ENCODE peak calls at places on chromosomes 1 and 21, in five cellular contexts. A is AG04450, O is pancreas, G is transverse colon, U is SJSA1. D is an unnamed sample. For H3K9me3, the result is how much of the 10 kb centered on the place peaks cover.

GRCh38 chr1:232950919-232951579 is 638 bp downstream of the NTPCR start:
- DNase-seq in A (no peak), O (peak), G (peak), U (no peak), D (peak)

GRCh38 chr21:44793269-44794030 is 8.2 kb downstream of the UBE2G2 start:
- DNase-seq in A (no peak), O (peak), G (peak), U (peak), D (peak)

GRCh38 chr1:8222789-8223188 is 95.1 kb upstream of the SLC45A1 start:
- DNase-seq in A (no peak), O (no peak), G (no peak), U (no peak), D (no peak)

GRCh38 chr1:47584249-47584648 is 146.4 kb downstream of the FOXD2 start:
- DNase-seq in A (no peak), O (no peak), G (no peak), U (no peak), D (no peak)

GRCh38 chr1:156468693-156469345 is 31.8 kb downstream of the MEF2D start:
- DNase-seq in A (no peak), O (no peak), G (no peak), U (no peak), D (no peak)

GRCh38 chr1:10341062-10341600 is 57.7 kb upstream of the PGD start:
- DNase-seq in A (no peak), O (no peak), G (peak), U (no peak), D (peak)

GRCh38 chr1:224541901-224542610 is 74.1 kb upstream of the CNIH3 start:
- DNase-seq in A (no peak), O (no peak), G (no peak), U (peak), D (no peak)

GRCh38 chr1:236016083-236016482 is 48.8 kb downstream of the NID1 start:
- DNase-seq in A (no peak), O (no peak), G (peak), U (no peak), D (peak)

GRCh38 chr1:248630551-248630950 is 4.3 kb downstream of the OR2T11 start:
- DNase-seq in A (no peak), O (no peak), G (no peak), U (no peak), D (no peak)

GRCh38 chr21:27057997-27058396 is 91.1 kb upstream of the ADAMTS5 start:
- DNase-seq in A (no peak), O (no peak), G (no peak), U (no peak), D (no peak)

GRCh38 chr21:27058673-27059365 is 91.9 kb upstream of the ADAMTS5 start:
- DNase-seq in A (no peak), O (no peak), G (no peak), U (no peak), D (no peak)

GRCh38 chr21:27061783-27062182 is 94.9 kb upstream of the ADAMTS5 start:
- DNase-seq in A (no peak), O (no peak), G (no peak), U (no peak), D (no peak)

GRCh38 chr21:27062441-27062840 is 95.6 kb upstream of the ADAMTS5 start:
- DNase-seq in A (no peak), O (no peak), G (no peak), U (no peak), D (no peak)

DNA sequence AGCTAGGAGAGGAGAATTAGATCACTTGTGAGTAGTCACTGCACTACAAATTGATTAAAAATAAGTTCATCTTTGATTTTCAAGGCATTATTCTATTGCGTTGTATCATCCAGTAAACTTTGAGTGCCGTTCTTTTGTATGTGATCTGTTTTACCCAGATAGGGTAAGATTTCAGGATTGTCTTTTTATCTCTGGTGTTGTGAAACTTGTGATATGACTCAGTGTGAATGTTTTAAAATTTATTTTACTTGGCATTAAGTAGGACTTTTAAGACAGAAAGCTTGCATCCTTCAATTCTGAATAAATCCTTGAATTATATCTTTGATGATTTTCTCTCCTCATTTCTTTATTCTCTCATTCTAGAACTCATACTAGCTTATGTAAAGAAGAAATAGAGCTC is 93.3 kb upstream of the ADAMTS5 start:
- DNase-seq in A (no peak), O (no peak), G (no peak), U (no peak), D (no peak)
- H3K9me3 ChIP-seq in A (under half), O (under half), G (under half), U (under half), D (under half)

GRCh38 chr1:151721788-151722510 is 627 bp downstream of the RIIAD1 start:
- DNase-seq in A (no peak), O (no peak), G (no peak), U (no peak), D (no peak)

GRCh38 chr1:151718011-151718431 is 1.4 kb upstream of the CELF3 start:
- DNase-seq in A (no peak), O (no peak), G (no peak), U (no peak), D (no peak)

GRCh38 chr1:151718666-151719065 is 2.1 kb upstream of the CELF3 start:
- DNase-seq in A (no peak), O (no peak), G (no peak), U (no peak), D (no peak)

GRCh38 chr1:151720974-151721787 is at the start of gene RIIAD1:
- DNase-seq in A (no peak), O (peak), G (no peak), U (no peak), D (no peak)

DNA sequence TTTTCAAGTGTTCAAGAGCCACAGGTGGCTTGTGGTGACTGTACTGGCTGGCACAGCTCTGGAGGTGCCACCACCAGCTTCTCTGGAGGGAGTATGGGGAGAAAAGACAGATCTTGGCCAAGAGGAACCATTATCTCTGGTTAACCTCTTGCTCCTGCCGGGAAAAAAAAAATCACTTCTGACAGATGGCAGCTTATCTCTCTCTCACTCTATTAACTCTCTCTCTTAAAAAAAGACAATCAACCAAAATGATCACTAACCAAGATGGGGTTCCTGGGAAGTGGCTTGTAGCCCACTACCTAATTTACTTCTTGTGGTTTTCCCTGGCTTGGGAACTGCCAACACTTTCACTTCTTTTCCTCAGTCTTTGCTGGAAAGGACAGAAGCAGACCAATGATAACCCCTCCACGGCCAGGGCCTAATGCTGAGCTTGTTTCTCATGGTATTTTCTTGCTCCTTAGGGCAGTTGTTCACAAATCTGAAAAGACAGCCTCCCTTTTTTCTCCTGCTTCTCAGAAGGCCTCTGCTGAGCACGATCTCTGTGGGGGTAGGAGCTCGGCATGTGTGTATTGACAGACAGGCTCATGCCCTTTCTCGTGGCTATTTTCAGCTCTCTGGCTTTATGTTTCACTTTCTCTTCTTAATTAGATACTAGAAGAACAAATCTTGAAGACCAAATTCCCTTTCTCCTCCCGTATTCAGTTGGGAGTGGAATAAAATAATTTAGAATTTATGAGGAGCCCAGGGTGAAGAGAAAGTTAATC is 950 bp upstream of the RIIAD1 start:
- DNase-seq in A (no peak), O (no peak), G (no peak), U (peak), D (no peak)
- H3K4me3 ChIP-seq in A (peak), O (no peak), G (peak), U (no peak), D (no peak)

GRCh38 chr1:168223261-168223660 is 2.5 kb upstream of the SFT2D2 start:
- DNase-seq in A (no peak), O (no peak), G (no peak), U (no peak), D (no peak)
- H3K9me3 ChIP-seq in A (under half), O (under half), G (under half), U (under half), D (under half)

DNA sequence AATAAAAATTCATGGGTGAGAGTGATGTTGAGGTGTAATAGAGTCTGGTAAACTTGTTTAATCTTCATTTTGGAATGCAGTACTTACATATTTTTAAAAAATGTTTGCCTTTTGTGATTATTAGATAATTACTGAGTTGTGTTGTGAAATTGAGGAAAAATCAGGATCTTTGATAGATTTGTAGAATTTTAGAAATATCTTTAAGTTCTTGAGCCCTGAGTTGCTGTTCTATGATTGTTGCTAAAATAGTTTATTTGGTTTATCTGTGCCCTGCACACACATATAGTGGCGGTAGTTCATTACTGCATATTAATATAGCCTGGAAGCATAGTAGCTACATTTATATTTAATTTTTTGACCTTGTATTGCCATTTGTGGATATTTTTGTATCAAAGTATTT is 1.6 kb downstream of the B3GALT2 start:
- DNase-seq in A (no peak), O (no peak), G (no peak), U (no peak), D (no peak)
- H3K4me3 ChIP-seq in A (peak), O (no peak), G (no peak), U (no peak), D (no peak)

GRCh38 chr1:2925923-2926322 is 95.3 kb upstream of the ACTRT2 start:
- DNase-seq in A (no peak), O (peak), G (no peak), U (no peak), D (no peak)
- H3K9me3 ChIP-seq in A (half or more), O (under half), G (under half), U (under half), D (under half)

DNA sequence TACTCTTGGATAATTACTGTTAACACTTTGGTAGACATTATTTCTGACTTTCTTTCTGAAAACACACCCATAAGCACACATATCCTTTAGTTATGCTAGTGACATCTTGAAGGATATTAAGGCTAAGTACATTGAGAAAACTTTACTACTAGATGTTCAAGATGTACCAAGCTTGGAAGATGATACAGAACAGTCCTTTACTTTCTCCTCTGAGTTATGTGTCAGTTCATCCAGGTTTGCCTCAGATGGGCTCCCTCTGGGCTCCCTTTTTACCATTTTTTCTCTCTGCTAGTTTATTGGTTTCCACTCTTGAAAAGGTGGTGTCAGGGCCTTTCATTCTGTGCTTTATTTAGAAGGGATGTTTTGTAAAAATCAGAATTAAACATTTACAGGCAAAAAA is 172.3 kb downstream of the S1PR1 start:
- DNase-seq in A (no peak), O (no peak), G (no peak), U (no peak), D (no peak)
- H3K4me3 ChIP-seq in A (no peak), O (no peak), G (no peak), U (no peak), D (no peak)

DNA sequence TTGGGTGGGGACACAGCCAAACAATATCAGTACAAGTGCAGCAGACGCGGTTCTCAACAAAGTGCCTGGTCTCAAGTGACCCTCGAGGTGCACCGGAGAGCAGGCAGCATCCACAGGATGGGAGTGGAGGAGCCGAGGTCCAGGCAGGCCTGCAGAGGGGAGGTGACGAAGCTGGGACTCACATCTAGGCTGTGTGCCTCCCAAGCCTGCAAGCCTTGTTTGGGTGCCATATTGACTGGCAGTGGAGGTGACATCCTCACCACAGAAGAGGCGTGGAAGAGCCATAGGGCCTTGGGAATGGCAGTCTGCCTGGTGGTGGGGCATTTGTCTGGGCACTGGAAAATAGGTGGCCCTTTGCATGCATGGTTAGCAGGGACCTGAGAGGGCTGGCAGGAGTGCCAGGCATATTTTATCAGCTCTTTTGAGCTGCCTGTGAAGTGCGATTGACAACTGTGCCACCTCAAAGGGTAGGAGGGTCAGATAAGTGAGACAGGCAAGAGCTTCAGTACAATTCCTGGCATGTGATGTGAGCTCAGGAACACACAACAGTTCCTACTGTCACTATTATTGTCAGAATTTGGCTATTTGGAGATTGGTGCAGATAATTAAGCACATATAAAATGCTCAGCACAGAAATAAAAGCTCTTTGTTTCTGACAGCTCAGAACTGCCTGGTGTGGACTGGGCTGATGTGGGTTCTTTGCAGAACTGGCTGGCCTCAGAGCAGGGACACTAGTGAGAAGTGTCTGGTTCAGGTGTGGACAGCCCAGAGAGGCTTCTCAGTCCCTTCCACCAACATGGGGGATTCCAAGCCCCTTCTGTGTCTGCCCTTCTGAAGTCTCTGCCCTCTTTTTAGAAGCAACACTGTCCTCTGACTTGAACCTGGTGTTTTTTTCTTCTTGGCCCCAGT is 347.6 kb upstream of the AJAP1 start:
- DNase-seq in A (no peak), O (no peak), G (no peak), U (no peak), D (no peak)
- H3K9me3 ChIP-seq in A (half or more), O (under half), G (under half), U (under half), D (under half)

DNA sequence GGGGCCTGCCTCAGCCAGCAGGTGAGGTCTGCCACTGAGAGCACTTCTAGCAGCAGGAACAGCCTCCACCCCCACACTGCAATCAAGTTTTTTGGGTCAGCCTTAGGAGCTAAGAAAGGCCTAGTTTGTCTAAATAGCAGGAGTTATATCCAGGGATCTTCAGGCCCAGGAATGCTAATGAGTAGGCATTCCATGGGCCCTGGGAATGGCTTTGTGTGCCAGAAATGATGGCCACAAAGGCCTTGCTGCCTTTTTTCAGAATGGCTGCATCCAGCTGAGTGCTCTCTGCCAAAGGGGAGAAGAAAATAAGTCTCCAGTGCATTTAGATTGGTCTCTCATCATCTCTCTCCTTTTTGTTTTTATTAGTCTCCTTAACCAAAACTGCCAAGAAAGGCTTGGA is 2.8 kb downstream of the MRTO4 start:
- DNase-seq in A (no peak), O (no peak), G (no peak), U (no peak), D (no peak)
- H3K4me3 ChIP-seq in A (no peak), O (no peak), G (no peak), U (no peak), D (no peak)

GRCh38 chr21:21028275-21028814 is 30.1 kb downstream of the NCAM2 start:
- DNase-seq in A (no peak), O (no peak), G (no peak), U (no peak), D (no peak)
- H3K9me3 ChIP-seq in A (under half), O (under half), G (under half), U (under half), D (under half)

DNA sequence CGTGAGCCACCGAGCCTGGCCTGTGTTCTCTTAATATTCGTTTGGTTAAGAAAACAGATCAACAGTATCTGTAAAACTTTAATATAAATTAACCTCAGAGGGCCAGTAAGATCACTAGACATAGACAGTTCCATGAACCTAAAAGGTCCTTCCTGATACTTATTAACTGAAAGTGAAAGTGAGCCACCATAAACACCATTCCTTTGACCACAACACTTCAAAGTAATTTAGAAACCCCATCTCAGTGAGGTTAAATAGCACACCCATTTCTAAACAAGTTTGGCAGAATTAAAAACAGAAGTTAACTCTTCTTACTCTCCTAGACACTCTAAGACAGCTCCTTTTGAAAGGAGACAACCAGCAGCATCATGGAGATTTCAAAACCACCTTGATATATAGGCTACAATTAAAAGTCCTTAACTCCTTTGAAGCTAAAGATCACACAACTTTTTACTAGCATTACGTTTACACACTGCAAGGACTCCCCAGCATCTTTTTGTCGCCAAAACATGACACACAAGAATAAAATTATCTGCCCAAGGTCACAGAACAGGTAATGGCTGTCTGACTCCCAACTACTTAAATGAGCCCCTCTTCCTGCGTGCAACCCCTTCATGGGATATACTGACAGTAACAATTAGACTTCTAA is 2.2 kb downstream of the RNF19B start:
- DNase-seq in A (no peak), O (no peak), G (no peak), U (no peak), D (no peak)
- H3K4me3 ChIP-seq in A (peak), O (peak), G (peak), U (no peak), D (no peak)

D was measured in mucosa of descending colon.